ENCODE peak calls at places on chromosomes 12 and 14, in four cellular contexts. E is GM23338, D is left lung, Z is progenitor cell of endocrine pancreas. R is an unnamed sample.

GRCh38 chr12:5506821-5507231 is 74.9 kb downstream of the NTF3 start:
- DNase-seq in E (no peak), D (no peak), Z (peak), R (no peak)

GRCh38 chr12:77384941-77385340 is 319.6 kb upstream of the E2F7 start:
- DNase-seq in E (no peak), D (no peak), Z (no peak), R (no peak)

GRCh38 chr12:123075591-123076171 is 75.2 kb downstream of the PITPNM2 start:
- DNase-seq in E (peak), D (peak), Z (no peak), R (peak)

GRCh38 chr14:71380271-71380670 is 473.0 kb downstream of the PCNX1 start:
- DNase-seq in E (peak), D (no peak), Z (no peak), R (no peak)

GRCh38 chr14:65179918-65180724 is 77.8 kb upstream of the MAX start:
- DNase-seq in E (no peak), D (peak), Z (no peak), R (no peak)

GRCh38 chr12:11725616-11726015 is 76.1 kb downstream of the ETV6 start:
- DNase-seq in E (no peak), D (no peak), Z (no peak), R (no peak)

GRCh38 chr14:55951366-55952206 is 166.6 kb upstream of the PELI2 start:
- DNase-seq in E (no peak), D (no peak), Z (no peak), R (no peak)

GRCh38 chr12:118436986-118437385 is 60.6 kb downstream of the SUDS3 start:
- DNase-seq in E (no peak), D (no peak), Z (no peak), R (no peak)

GRCh38 chr12:126182619-126183236 is 1117.5 kb downstream of the AACS start:
- DNase-seq in E (no peak), D (no peak), Z (no peak), R (no peak)

GRCh38 chr12:80129895-80130535 is 30.7 kb downstream of the OTOGL start:
- DNase-seq in E (no peak), D (no peak), Z (no peak), R (no peak)

GRCh38 chr12:127596881-127597280 is 670.1 kb upstream of the TMEM132C start:
- DNase-seq in E (no peak), D (no peak), Z (no peak), R (no peak)

GRCh38 chr12:79174656-79175055 is 310.1 kb downstream of the SYT1 start:
- DNase-seq in E (peak), D (no peak), Z (no peak), R (no peak)

GRCh38 chr12:52311282-52311643 is 9.9 kb downstream of the KRT83 start:
- DNase-seq in E (no peak), D (no peak), Z (no peak), R (no peak)

GRCh38 chr12:45216297-45216982 is 545 bp downstream of the ANO6 start:
- DNase-seq in E (peak), D (peak), Z (peak), R (peak)

GRCh38 chr12:52867636-52868035 is 18.8 kb upstream of the KRT78 start:
- DNase-seq in E (peak), D (peak), Z (no peak), R (no peak)

GRCh38 chr12:28787151-28787550 is 361.9 kb upstream of the FAR2 start:
- DNase-seq in E (no peak), D (no peak), Z (no peak), R (no peak)

GRCh38 chr12:115004469-115005146 is 320.6 kb upstream of the TBX3 start:
- DNase-seq in E (no peak), D (no peak), Z (no peak), R (no peak)

GRCh38 chr12:29329411-29329810 is 51.6 kb downstream of the ERGIC2 start:
- DNase-seq in E (no peak), D (no peak), Z (no peak), R (no peak)

GRCh38 chr12:50061946-50062725 is 4.7 kb downstream of the ASIC1 start:
- DNase-seq in E (no peak), D (no peak), Z (no peak), R (no peak)

GRCh38 chr12:13504074-13504473 is 307.5 kb downstream of the EMP1 start:
- DNase-seq in E (no peak), D (no peak), Z (no peak), R (no peak)

GRCh38 chr12:13698001-13698400 is 283.4 kb downstream of the GRIN2B start:
- DNase-seq in E (no peak), D (no peak), Z (no peak), R (no peak)

GRCh38 chr12:118053071-118053985 is 7.7 kb downstream of the WSB2 start:
- DNase-seq in E (no peak), D (no peak), Z (no peak), R (no peak)

GRCh38 chr14:86462193-86462592 is 932.2 kb downstream of the FLRT2 start:
- DNase-seq in E (peak), D (no peak), Z (no peak), R (no peak)

GRCh38 chr12:110921262-110921661 is 883 bp upstream of the MYL2 start:
- DNase-seq in E (no peak), D (no peak), Z (no peak), R (no peak)

GRCh38 chr14:106129274-106129673 is 602.9 kb downstream of the TMEM121 start:
- DNase-seq in E (no peak), D (no peak), Z (no peak), R (no peak)

GRCh38 chr12:107912421-107913004 is 138.0 kb downstream of the ASCL4 start:
- DNase-seq in E (peak), D (peak), Z (peak), R (peak)

GRCh38 chr14:70278281-70278680 is 81.2 kb downstream of the COX16 start:
- DNase-seq in E (peak), D (no peak), Z (no peak), R (no peak)

GRCh38 chr12:59929091-59929490 is 333.3 kb downstream of the SLC16A7 start:
- DNase-seq in E (no peak), D (no peak), Z (no peak), R (no peak)

GRCh38 chr12:92290016-92290685 is 144.5 kb upstream of the BTG1 start:
- DNase-seq in E (no peak), D (no peak), Z (no peak), R (no peak)

GRCh38 chr12:46197876-46198275 is 71.0 kb downstream of the SLC38A1 start:
- DNase-seq in E (no peak), D (no peak), Z (no peak), R (no peak)

GRCh38 chr12:22860926-22861325 is 236.0 kb downstream of the ETNK1 start:
- DNase-seq in E (peak), D (no peak), Z (no peak), R (no peak)

GRCh38 chr14:84643438-84643837 is 886.5 kb upstream of the FLRT2 start:
- DNase-seq in E (peak), D (no peak), Z (no peak), R (no peak)

GRCh38 chr12:56087220-56087619 is 7.3 kb downstream of the ERBB3 start:
- DNase-seq in E (no peak), D (peak), Z (no peak), R (no peak)

GRCh38 chr12:116164976-116165425 is 112.5 kb downstream of the MED13L start:
- DNase-seq in E (no peak), D (no peak), Z (no peak), R (no peak)

GRCh38 chr14:32508281-32508680 is 179.2 kb downstream of the AKAP6 start:
- DNase-seq in E (no peak), D (no peak), Z (no peak), R (no peak)

GRCh38 chr14:60272177-60272576 is 23.2 kb downstream of the PPM1A start:
- DNase-seq in E (no peak), D (no peak), Z (no peak), R (no peak)
- TF ChIP-seq CTCF in E (no peak), D (no peak), Z (no peak), R (no peak)

DNA sequence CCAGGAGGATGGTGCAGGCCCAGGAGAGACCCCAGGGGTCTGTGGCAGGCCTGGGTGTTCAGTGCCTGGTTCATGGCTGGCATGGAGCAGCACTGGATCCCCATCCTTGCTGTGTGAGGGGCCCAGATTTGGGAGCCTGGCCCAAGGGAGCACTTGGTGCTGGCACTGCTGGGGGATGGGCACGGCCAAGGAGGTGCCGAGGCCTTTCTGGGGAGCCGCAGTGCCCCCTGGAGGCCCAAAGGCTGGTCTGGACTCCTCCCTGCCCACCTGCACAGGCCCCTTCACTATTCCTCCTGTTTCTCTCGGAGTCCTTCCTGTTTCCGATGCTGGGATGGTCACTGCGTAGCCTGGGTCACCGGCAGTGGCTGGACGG is 48.6 kb downstream of the LRCOL1 start:
- DNase-seq in E (peak), D (no peak), Z (no peak), R (no peak)
- TF ChIP-seq CTCF in E (peak), D (no peak), Z (peak), R (no peak)

GRCh38 chr12:104827587-104827986 is 130.5 kb downstream of the SLC41A2 start:
- DNase-seq in E (peak), D (no peak), Z (no peak), R (no peak)
- TF ChIP-seq CTCF in E (peak), D (no peak), Z (no peak), R (peak)

GRCh38 chr14:62431496-62431895 is 613.8 kb downstream of the KCNH5 start:
- DNase-seq in E (no peak), D (no peak), Z (no peak), R (no peak)
- TF ChIP-seq CTCF in E (peak), D (no peak), Z (no peak), R (no peak)

GRCh38 chr12:26832817-26833691 is at the start of gene ITPR2:
- DNase-seq in E (peak), D (peak), Z (peak), R (peak)
- TF ChIP-seq CTCF in E (no peak), D (peak), Z (peak), R (peak)

GRCh38 chr12:31245822-31246469 is 80.0 kb downstream of the SINHCAF start:
- DNase-seq in E (peak), D (no peak), Z (no peak), R (no peak)
- TF ChIP-seq CTCF in E (peak), D (no peak), Z (peak), R (no peak)

DNA sequence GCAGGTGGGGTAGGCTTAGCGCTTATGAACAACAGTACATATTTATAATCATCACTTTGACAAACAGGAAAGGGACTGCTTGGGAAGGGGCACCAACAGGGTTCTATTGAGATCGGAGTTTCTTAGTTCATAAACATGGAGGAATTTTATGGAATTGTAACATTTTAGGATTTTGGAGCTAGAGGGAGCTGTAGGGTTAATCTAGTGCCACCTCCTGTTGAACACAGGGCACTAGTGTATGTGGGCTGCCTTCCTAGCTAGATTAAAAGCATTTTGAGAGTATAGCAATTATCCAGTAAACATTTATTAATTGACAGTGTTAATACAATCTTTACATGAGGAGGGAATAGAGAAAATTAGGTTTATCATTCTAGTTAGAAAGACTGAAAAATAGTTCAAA is 23.1 kb upstream of the TBC1D30 start:
- DNase-seq in E (peak), D (no peak), Z (no peak), R (no peak)
- TF ChIP-seq CTCF in E (peak), D (no peak), Z (peak), R (no peak)

GRCh38 chr12:120628919-120629318 is 11.5 kb upstream of the CABP1 start:
- DNase-seq in E (peak), D (no peak), Z (no peak), R (no peak)

GRCh38 chr12:120630139-120630895 is 10.1 kb upstream of the CABP1 start:
- DNase-seq in E (no peak), D (no peak), Z (no peak), R (no peak)

GRCh38 chr12:120631097-120631496 is 9.3 kb upstream of the CABP1 start:
- DNase-seq in E (no peak), D (no peak), Z (no peak), R (no peak)

GRCh38 chr12:120620624-120621023 is 19.8 kb upstream of the CABP1 start:
- DNase-seq in E (no peak), D (no peak), Z (no peak), R (no peak)

DNA sequence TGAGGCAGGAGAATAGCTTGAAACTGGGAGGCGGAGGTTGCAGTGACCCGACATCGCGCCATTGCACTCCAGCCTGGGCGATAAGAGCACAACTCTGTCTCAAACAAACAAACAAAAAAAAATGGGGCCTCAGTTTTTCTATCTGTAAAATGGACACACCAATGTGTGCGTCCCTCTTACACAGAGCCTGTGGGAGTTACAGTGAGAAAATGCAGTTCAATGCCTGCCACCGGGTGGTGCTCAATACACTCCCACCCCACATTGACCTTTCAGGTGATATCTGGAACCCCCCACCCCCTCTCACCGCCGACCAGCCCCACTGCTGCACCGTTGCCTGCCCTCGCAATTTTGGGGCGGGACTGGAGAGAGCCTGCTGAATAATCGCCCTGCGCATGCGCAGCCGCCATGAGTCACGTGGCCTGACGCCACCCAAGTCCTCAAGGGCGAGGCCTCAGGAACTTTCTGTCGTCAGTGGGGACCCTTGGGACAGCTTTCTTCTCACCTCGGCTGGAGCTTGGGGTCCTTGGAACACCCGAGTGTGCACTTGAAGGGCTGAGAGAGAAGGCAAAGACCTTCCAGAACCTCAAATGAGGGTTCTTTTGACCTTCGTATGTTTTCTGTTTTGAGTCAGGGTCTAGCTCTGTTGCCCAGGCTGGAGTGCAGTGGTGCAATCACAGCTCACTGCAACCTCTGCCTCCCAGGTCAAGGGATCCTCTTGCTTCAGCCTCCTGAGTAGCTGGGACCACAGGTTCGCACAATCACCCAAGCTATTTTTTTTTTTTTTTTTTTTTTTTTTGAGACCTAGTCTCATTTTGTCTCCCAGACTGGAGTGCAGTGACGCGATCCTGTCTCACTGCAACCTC is 14.6 kb upstream of the CABP1 start:
- DNase-seq in E (peak), D (no peak), Z (no peak), R (no peak)
- TF ChIP-seq CTCF in E (peak), D (no peak), Z (no peak), R (no peak)

DNA sequence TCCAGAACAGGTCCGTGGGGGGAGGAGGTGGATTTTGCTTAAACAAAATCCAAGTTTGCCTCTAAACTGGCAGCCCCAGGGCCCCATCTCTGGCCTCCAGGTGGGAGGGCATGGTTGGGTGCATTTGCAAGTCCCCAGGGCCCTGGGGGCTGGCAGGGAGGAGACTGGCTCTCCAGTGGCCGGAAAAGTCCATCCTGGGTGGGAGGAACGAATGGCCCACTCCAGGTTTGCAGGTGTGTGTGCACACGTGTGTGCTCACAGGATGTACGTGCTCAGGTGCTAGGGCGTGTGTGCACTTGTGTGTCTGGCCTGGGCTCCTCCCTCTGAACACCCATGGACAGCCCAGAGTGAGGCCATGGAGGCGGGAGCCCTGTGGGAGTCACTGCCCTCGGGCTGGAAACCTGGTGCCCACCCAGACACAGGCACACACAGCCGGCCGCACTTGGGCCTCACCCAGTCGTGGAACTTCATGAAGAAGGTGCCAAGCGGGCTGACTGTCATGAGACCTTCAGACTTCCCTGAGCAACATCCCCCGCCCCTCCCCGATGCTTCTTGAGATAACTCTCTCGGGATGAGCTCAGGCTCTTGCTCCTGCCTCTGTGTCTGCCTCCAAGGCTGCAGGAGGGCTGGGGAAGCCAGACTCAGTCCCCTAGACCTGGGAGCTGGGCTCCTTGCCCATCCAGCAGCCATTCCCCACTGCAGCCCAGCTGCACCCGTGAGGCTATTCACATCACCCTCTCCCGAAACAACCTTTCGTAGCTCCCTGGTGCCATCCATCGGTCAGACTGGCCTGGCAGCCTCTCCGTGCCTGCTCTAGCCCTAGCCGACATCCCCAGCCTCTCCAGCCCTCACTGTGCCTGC is 9.4 kb downstream of the AHNAK2 start:
- DNase-seq in E (no peak), D (no peak), Z (no peak), R (no peak)
- TF ChIP-seq CTCF in E (no peak), D (no peak), Z (no peak), R (no peak)